ENCODE peak calls at places on chromosome 4, in five cellular contexts. F, T, Q, B and N are unnamed samples.

GRCh38 chr4:184348311-184349233 is 125.8 kb downstream of the IRF2 start:
- DNase-seq in F (no peak), T (no peak), Q (no peak), B (no peak), N (no peak)

GRCh38 chr4:183201331-183201730 is 102.3 kb downstream of the WWC2 start:
- DNase-seq in F (peak; percentile 88), T (no peak), Q (no peak), B (no peak), N (no peak)

GRCh38 chr4:52966781-52967180 is 104.7 kb downstream of the RASL11B start:
- DNase-seq in F (no peak), T (no peak), Q (no peak), B (no peak), N (no peak)

GRCh38 chr4:55534306-55534705 is 12.4 kb downstream of the CLOCK start:
- DNase-seq in F (no peak), T (no peak), Q (no peak), B (no peak), N (no peak)

GRCh38 chr4:1792832-1793495 is at the start of gene FGFR3:
- DNase-seq in F (peak; percentile 3), T (peak; percentile 75), Q (peak; percentile 67), B (no peak), N (peak; percentile 91)

GRCh38 chr4:76434901-76435688 is at the start of gene SHROOM3:
- DNase-seq in F (peak; percentile 35), T (no peak), Q (peak; percentile 60), B (no peak), N (peak; percentile 67)

GRCh38 chr4:43456383-43456782 is 563.9 kb downstream of the GRXCR1 start:
- DNase-seq in F (peak; percentile 91), T (no peak), Q (no peak), B (no peak), N (no peak)

GRCh38 chr4:161577604-161578301 is 586.0 kb downstream of the FSTL5 start:
- DNase-seq in F (peak; percentile 57), T (no peak), Q (no peak), B (no peak), N (no peak)

GRCh38 chr4:32864713-32865351 is 2144.7 kb downstream of the PCDH7 start:
- DNase-seq in F (peak; percentile 56), T (no peak), Q (no peak), B (no peak), N (no peak)

GRCh38 chr4:15744016-15744415 is 34.1 kb upstream of the CD38 start:
- DNase-seq in F (no peak), T (no peak), Q (no peak), B (no peak), N (no peak)

GRCh38 chr4:112664611-112665010 is 27.7 kb downstream of the LARP7 start:
- DNase-seq in F (peak; percentile 74), T (no peak), Q (no peak), B (no peak), N (no peak)

GRCh38 chr4:81499840-81500239 is 28.1 kb upstream of the RASGEF1B start:
- DNase-seq in F (no peak), T (no peak), Q (peak; percentile 83), B (no peak), N (peak; percentile 19)

GRCh38 chr4:78770091-78770642 is 6.0 kb upstream of the BMP2K start:
- DNase-seq in F (no peak), T (no peak), Q (no peak), B (no peak), N (no peak)

GRCh38 chr4:10276152-10276551 is 159.6 kb upstream of the WDR1 start:
- DNase-seq in F (no peak), T (no peak), Q (no peak), B (no peak), N (no peak)

GRCh38 chr4:175614880-175615279 is 197.2 kb downstream of the GPM6A start:
- DNase-seq in F (no peak), T (no peak), Q (peak; percentile 78), B (peak; percentile 71), N (no peak)

GRCh38 chr4:7304436-7304835 is 112.1 kb downstream of the SORCS2 start:
- DNase-seq in F (no peak), T (no peak), Q (no peak), B (no peak), N (no peak)

GRCh38 chr4:172826866-172827265 is 341.7 kb upstream of the GALNT7 start:
- DNase-seq in F (no peak), T (no peak), Q (peak; percentile 63), B (no peak), N (no peak)

GRCh38 chr4:148573284-148573683 is 131.1 kb upstream of the NR3C2 start:
- DNase-seq in F (no peak), T (no peak), Q (peak; percentile 3), B (no peak), N (no peak)

GRCh38 chr4:110982486-110982885 is 359.6 kb upstream of the PITX2 start:
- DNase-seq in F (no peak), T (no peak), Q (no peak), B (no peak), N (no peak)

GRCh38 chr4:38815879-38816782 is 11.5 kb upstream of the TLR1 start:
- DNase-seq in F (no peak), T (no peak), Q (no peak), B (no peak), N (no peak)

GRCh38 chr4:25095756-25096552 is 64.3 kb downstream of the SEPSECS start:
- DNase-seq in F (no peak), T (no peak), Q (no peak), B (peak; percentile 63), N (no peak)

GRCh38 chr4:129046055-129046959 is 47.0 kb downstream of the SCLT1 start:
- DNase-seq in F (no peak), T (no peak), Q (no peak), B (no peak), N (no peak)

GRCh38 chr4:158821228-158822009 is 52.6 kb downstream of the FNIP2 start:
- DNase-seq in F (no peak), T (no peak), Q (no peak), B (no peak), N (no peak)

GRCh38 chr4:100984901-100985300 is 362.4 kb downstream of the PPP3CA start:
- DNase-seq in F (peak; percentile 41), T (no peak), Q (no peak), B (no peak), N (no peak)

GRCh38 chr4:183637461-183637860 is 21.5 kb downstream of the RWDD4 start:
- DNase-seq in F (peak; percentile 61), T (no peak), Q (no peak), B (no peak), N (no peak)

GRCh38 chr4:32645653-32646052 is 1925.5 kb downstream of the PCDH7 start:
- DNase-seq in F (no peak), T (no peak), Q (no peak), B (peak; percentile 31), N (no peak)